ENCODE peak calls at places on chromosomes 12 and 14, in seven cellular contexts. I is choroid plexus epithelial cell, Z is IMR-90, X is fibroblast of mammary gland, L is AG10803, E is AG04450, J is neural crest cell. N is an unnamed sample.

GRCh38 chr12:92505373-92506340 is 197.1 kb upstream of the PLEKHG7 start:
- DNase-seq in X (peak), E (no peak), J (peak), L (peak), I (peak), Z (peak), N (peak)

GRCh38 chr14:70350078-70350477 is 9.4 kb downstream of the COX16 start:
- DNase-seq in Z (no peak), L (no peak), X (no peak), I (no peak), E (no peak), J (no peak), N (no peak)

GRCh38 chr14:51448831-51449665 is 202.7 kb upstream of the FRMD6 start:
- DNase-seq in L (peak), I (peak), X (peak), E (peak), J (no peak), Z (peak), N (no peak)

GRCh38 chr12:91781114-91781513 is 364.5 kb downstream of the BTG1 start:
- DNase-seq in J (no peak), Z (peak), L (peak), E (peak), X (peak), I (peak), N (no peak)

GRCh38 chr14:95183532-95184412 is 26.4 kb upstream of the DICER1 start:
- DNase-seq in X (no peak), E (no peak), Z (no peak), L (peak), I (peak), J (no peak), N (no peak)

GRCh38 chr12:70609739-70610491 is 27.3 kb downstream of the PTPRB start:
- DNase-seq in Z (no peak), E (no peak), I (no peak), X (peak), J (peak), L (peak), N (peak)

GRCh38 chr12:113130457-113131135 is 5.0 kb downstream of the RASAL1 start:
- DNase-seq in E (no peak), I (no peak), X (no peak), J (no peak), L (no peak), Z (no peak), N (peak)

GRCh38 chr14:75711796-75712211 is 50.8 kb downstream of the TTLL5 start:
- DNase-seq in X (peak), E (peak), J (no peak), Z (peak), I (peak), L (peak), N (peak)

GRCh38 chr12:24592048-24592447 is 356.9 kb downstream of the BCAT1 start:
- DNase-seq in J (no peak), I (no peak), X (no peak), L (no peak), Z (no peak), E (no peak), N (no peak)

GRCh38 chr12:989751-990278 is 1.2 kb upstream of the ERC1 start:
- DNase-seq in E (no peak), X (peak), Z (peak), L (peak), J (no peak), I (peak), N (no peak)

GRCh38 chr12:8969861-8970411 is 19.4 kb upstream of the KLRG1 start:
- DNase-seq in X (no peak), J (no peak), E (no peak), Z (no peak), L (no peak), I (no peak), N (no peak)

GRCh38 chr12:50397122-50397650 is 777 bp upstream of the FAM186A start:
- DNase-seq in E (no peak), J (no peak), L (no peak), X (peak), I (no peak), Z (peak), N (no peak)

GRCh38 chr12:20188930-20189653 is 179.2 kb upstream of the PDE3A start:
- DNase-seq in L (no peak), I (peak), J (no peak), X (no peak), E (no peak), Z (no peak), N (no peak)

GRCh38 chr14:26765768-26766550 is 168.1 kb upstream of the NOVA1 start:
- DNase-seq in J (no peak), L (peak), I (peak), X (peak), E (no peak), Z (peak), N (no peak)

GRCh38 chr12:51855586-51856428 is 7.3 kb upstream of the FIGNL2 start:
- DNase-seq in E (no peak), X (peak), L (peak), Z (peak), J (peak), I (no peak), N (no peak)

GRCh38 chr12:63440063-63440462 is 228.2 kb downstream of the DPY19L2 start:
- DNase-seq in X (no peak), E (no peak), Z (no peak), J (no peak), I (peak), L (no peak), N (peak)

GRCh38 chr14:103847439-103847953 is at the start of gene PPP1R13B:
- DNase-seq in X (peak), L (peak), I (peak), E (peak), J (peak), Z (peak), N (peak)

GRCh38 chr12:129075451-129076208 is 222.4 kb downstream of the GLT1D1 start:
- DNase-seq in L (no peak), Z (no peak), J (no peak), X (no peak), I (no peak), E (no peak), N (no peak)

GRCh38 chr12:93266-94005 is 26.9 kb downstream of the IQSEC3 start:
- DNase-seq in E (no peak), X (no peak), I (no peak), J (no peak), L (no peak), Z (no peak), N (no peak)

DNA sequence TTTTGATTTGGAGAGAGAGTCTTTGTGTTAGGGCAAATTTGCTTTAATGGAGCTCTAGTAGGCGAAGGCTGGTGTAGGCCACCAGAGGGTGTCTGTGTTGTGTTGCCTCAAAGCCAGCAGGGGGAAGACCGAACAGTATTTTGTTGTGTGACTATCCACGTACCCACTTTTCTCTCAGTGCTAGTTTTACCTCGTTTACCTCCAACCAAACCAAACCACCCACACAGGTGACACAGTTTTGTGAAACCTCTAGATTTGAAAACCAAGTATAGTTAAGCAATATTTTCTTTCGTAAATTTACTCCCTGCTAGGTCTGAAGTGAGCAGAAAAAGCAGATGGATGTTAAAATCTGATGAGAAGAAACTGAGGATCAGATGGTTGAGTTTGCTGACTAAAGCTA is 36.3 kb upstream of the NPFF start:
- DNase-seq in E (peak), I (peak), L (peak), J (peak), X (peak), Z (peak), N (peak)
- TF ChIP-seq CTCF in E (peak), I (peak), L (peak), J (peak), X (peak), Z (peak), N (peak)

GRCh38 chr14:73438993-73439392 is 19.4 kb downstream of the NUMB start:
- DNase-seq in Z (no peak), I (no peak), L (no peak), X (no peak), E (no peak), J (no peak), N (no peak)
- TF ChIP-seq CTCF in Z (no peak), I (no peak), L (no peak), X (no peak), E (no peak), J (no peak), N (no peak)

DNA sequence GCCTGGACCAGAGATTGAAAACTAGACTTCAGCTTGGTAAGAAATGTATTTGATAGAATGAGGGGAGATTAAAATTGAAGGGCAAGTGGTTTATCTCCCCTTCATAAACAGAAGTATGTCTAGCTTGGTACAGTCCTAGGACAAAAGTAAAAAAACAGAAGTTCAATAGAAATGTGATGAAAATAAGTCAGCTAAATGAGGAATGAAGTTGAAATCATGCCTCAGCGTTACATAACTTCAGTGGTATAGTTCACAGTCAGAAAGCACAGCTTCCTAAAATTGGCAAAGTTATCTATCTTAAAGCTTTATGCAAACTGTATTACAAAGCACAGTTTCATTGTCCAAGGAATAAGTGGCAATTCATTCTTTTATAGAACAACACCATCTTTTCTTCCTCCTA is 90.2 kb upstream of the SYT10 start:
- DNase-seq in Z (no peak), L (no peak), J (no peak), X (no peak), I (no peak), E (no peak), N (no peak)
- TF ChIP-seq CTCF in Z (no peak), L (no peak), J (no peak), X (no peak), I (no peak), E (no peak), N (no peak)

GRCh38 chr14:22379727-22380126 is 209.3 kb downstream of the DAD1 start:
- DNase-seq in Z (peak), X (peak), L (peak), E (no peak), J (no peak), I (peak), N (no peak)

GRCh38 chr14:22370084-22370847 is 218.8 kb downstream of the DAD1 start:
- DNase-seq in Z (no peak), I (no peak), J (no peak), L (peak), X (peak), E (no peak), N (no peak)

GRCh38 chr14:22378181-22378580 is 210.8 kb downstream of the DAD1 start:
- DNase-seq in J (no peak), Z (no peak), E (no peak), I (no peak), L (no peak), X (no peak), N (no peak)

GRCh38 chr14:22380511-22381455 is 208.2 kb downstream of the DAD1 start:
- DNase-seq in E (no peak), X (peak), Z (peak), J (no peak), I (peak), L (peak), N (no peak)

GRCh38 chr14:22375321-22375930 is 213.6 kb downstream of the DAD1 start:
- DNase-seq in E (peak), I (peak), J (peak), L (peak), X (peak), Z (peak), N (peak)
- TF ChIP-seq CTCF in E (peak), I (peak), J (peak), L (peak), X (peak), Z (peak), N (no peak)

GRCh38 chr14:58245562-58245961 is 919 bp downstream of the PSMA3 start:
- DNase-seq in X (no peak), L (no peak), I (no peak), E (no peak), J (no peak), Z (no peak), N (no peak)

GRCh38 chr14:58243790-58244555 is 670 bp upstream of the PSMA3 start:
- DNase-seq in I (peak), X (peak), Z (no peak), E (no peak), J (no peak), L (no peak), N (no peak)

GRCh38 chr14:58249611-58250010 is 5.0 kb downstream of the PSMA3 start:
- DNase-seq in I (no peak), X (no peak), J (no peak), L (no peak), E (no peak), Z (no peak), N (no peak)

GRCh38 chr14:58239259-58240210 is 5.1 kb upstream of the PSMA3 start:
- DNase-seq in Z (peak), I (peak), X (peak), J (peak), L (peak), E (no peak), N (peak)

GRCh38 chr14:58244556-58245387 is at the start of gene PSMA3:
- DNase-seq in X (peak), L (peak), Z (peak), E (peak), I (peak), J (peak), N (peak)
- TF ChIP-seq CTCF in X (no peak), L (peak), Z (no peak), E (no peak), I (peak), J (no peak), N (no peak)

GRCh38 chr14:64337901-64338615 is 43.9 kb upstream of the ESR2 start:
- DNase-seq in E (peak), Z (peak), X (peak), J (peak), L (peak), I (peak), N (peak)
- TF ChIP-seq CTCF in E (peak), Z (peak), X (peak), J (no peak), L (no peak), I (peak), N (no peak)

GRCh38 chr12:76529226-76529918 is 30.2 kb downstream of the OSBPL8 start:
- DNase-seq in Z (peak), J (no peak), I (no peak), X (peak), E (no peak), L (peak), N (no peak)

GRCh38 chr12:76519538-76519937 is 40.0 kb downstream of the OSBPL8 start:
- DNase-seq in X (no peak), Z (no peak), J (no peak), E (no peak), I (peak), L (no peak), N (no peak)

GRCh38 chr12:76518699-76519098 is 40.9 kb downstream of the OSBPL8 start:
- DNase-seq in L (no peak), J (no peak), X (no peak), E (no peak), I (no peak), Z (no peak), N (no peak)

GRCh38 chr12:76520348-76520747 is 39.2 kb downstream of the OSBPL8 start:
- DNase-seq in X (peak), J (no peak), L (no peak), I (peak), E (no peak), Z (no peak), N (no peak)

DNA sequence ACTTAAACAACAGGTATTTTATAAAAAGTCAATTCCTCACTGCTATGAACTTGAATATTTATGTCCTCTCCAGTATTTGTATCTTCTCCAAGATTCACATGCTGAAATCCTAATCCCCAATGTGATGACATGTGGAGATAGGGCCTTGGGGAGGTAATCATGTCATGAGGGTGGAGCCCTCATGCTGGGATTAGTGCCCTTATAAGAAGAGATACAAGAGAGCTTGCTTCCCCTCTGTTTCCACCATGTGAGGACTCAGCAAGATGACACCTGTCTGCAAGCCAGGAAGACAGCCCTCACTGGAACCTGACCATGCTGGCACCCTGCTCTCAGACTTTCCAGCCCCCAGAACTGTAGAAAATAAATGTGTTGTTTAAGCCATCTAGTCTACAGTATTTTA is 36.2 kb downstream of the OSBPL8 start:
- DNase-seq in I (no peak), Z (no peak), E (no peak), X (no peak), J (no peak), L (no peak), N (no peak)
- TF ChIP-seq CTCF in I (no peak), Z (no peak), E (no peak), X (no peak), J (no peak), L (no peak), N (no peak)